ENCODE peak calls at places on chromosomes 13 and 19, in six cellular contexts. One of them, this sample, is unnamed.

GRCh38 chr19:29774126-29774525 is 37.7 kb upstream of the CCNE1 start:
- DNase-seq in H1: no peak
- DNase-seq in HL-60: no peak
- DNase-seq in HepG2: no peak
- DNase-seq in GM12878: no peak
- DNase-seq in K562: no peak
- DNase-seq in this sample: no peak

GRCh38 chr13:27201661-27202060 is 30.1 kb upstream of the USP12 start:
- DNase-seq in HL-60: no peak
- DNase-seq in H1: no peak
- DNase-seq in HepG2: no peak
- DNase-seq in K562: no peak
- DNase-seq in GM12878: no peak
- DNase-seq in this sample: no peak

GRCh38 chr13:33782631-33783030 is 35.3 kb upstream of the RFC3 start:
- DNase-seq in GM12878: no peak
- DNase-seq in K562: no peak
- DNase-seq in HL-60: no peak
- DNase-seq in HepG2: no peak
- DNase-seq in H1: no peak
- DNase-seq in this sample: no peak

GRCh38 chr13:75607447-75607846 is 28.7 kb upstream of the LMO7 start:
- DNase-seq in GM12878: no peak
- DNase-seq in HL-60: no peak
- DNase-seq in K562: no peak
- DNase-seq in HepG2: peak; percentile 6
- DNase-seq in H1: no peak
- DNase-seq in this sample: no peak

GRCh38 chr13:36344886-36345437 is 1.2 kb downstream of the SPART start:
- DNase-seq in HepG2: no peak
- DNase-seq in HL-60: peak; percentile 43
- DNase-seq in K562: peak; percentile 37
- DNase-seq in H1: no peak
- DNase-seq in GM12878: no peak
- DNase-seq in this sample: no peak

GRCh38 chr13:93224545-93224944 is 2.1 kb upstream of the GPC6 start:
- DNase-seq in K562: no peak
- DNase-seq in HL-60: no peak
- DNase-seq in H1: no peak
- DNase-seq in HepG2: peak; percentile 99
- DNase-seq in GM12878: no peak
- DNase-seq in this sample: no peak

GRCh38 chr13:41973247-41973741 is 12.4 kb upstream of the VWA8 start:
- DNase-seq in GM12878: no peak
- DNase-seq in HL-60: no peak
- DNase-seq in H1: peak; percentile 76
- DNase-seq in HepG2: no peak
- DNase-seq in K562: no peak
- DNase-seq in this sample: no peak

GRCh38 chr19:8108560-8109445 is 40.6 kb downstream of the FBN3 start:
- DNase-seq in GM12878: no peak
- DNase-seq in HL-60: no peak
- DNase-seq in HepG2: no peak
- DNase-seq in K562: no peak
- DNase-seq in H1: no peak
- DNase-seq in this sample: no peak

GRCh38 chr13:41622545-41623429 is 165.4 kb downstream of the RGCC start:
- DNase-seq in K562: no peak
- DNase-seq in HepG2: no peak
- DNase-seq in HL-60: no peak
- DNase-seq in H1: no peak
- DNase-seq in GM12878: no peak
- DNase-seq in this sample: no peak

GRCh38 chr19:55801416-55801815 is 30.4 kb downstream of the NLRP11 start:
- DNase-seq in HepG2: no peak
- DNase-seq in H1: no peak
- DNase-seq in K562: no peak
- DNase-seq in GM12878: no peak
- DNase-seq in HL-60: no peak
- DNase-seq in this sample: no peak

GRCh38 chr13:114064516-114065140 is 67.8 kb downstream of the RASA3 start:
- DNase-seq in H1: no peak
- DNase-seq in HL-60: no peak
- DNase-seq in K562: peak; percentile 28
- DNase-seq in GM12878: no peak
- DNase-seq in HepG2: no peak
- DNase-seq in this sample: peak; percentile 83

GRCh38 chr13:41603917-41604316 is 146.6 kb downstream of the RGCC start:
- DNase-seq in K562: peak; percentile 30
- DNase-seq in HepG2: no peak
- DNase-seq in H1: no peak
- DNase-seq in GM12878: no peak
- DNase-seq in HL-60: no peak
- DNase-seq in this sample: no peak

GRCh38 chr13:60227168-60227567 is 63.4 kb upstream of the DIAPH3 start:
- DNase-seq in GM12878: no peak
- DNase-seq in HL-60: no peak
- DNase-seq in H1: no peak
- DNase-seq in K562: peak; percentile 42
- DNase-seq in HepG2: no peak
- DNase-seq in this sample: no peak

GRCh38 chr19:39390759-39391592 is at the start of the genes MED29 and PAF1:
- DNase-seq in GM12878: peak; percentile 100
- DNase-seq in HepG2: peak; percentile 99
- DNase-seq in H1: peak; percentile 91
- DNase-seq in K562: peak; percentile 99
- DNase-seq in HL-60: peak; percentile 100
- DNase-seq in this sample: peak; percentile 97
- TF ChIP-seq GABPA in GM12878: peak; percentile 86
- TF ChIP-seq GABPA in HepG2: peak; percentile 94
- TF ChIP-seq GABPA in H1: peak; percentile 36
- TF ChIP-seq GABPA in K562: peak; percentile 93
- TF ChIP-seq GABPA in HL-60: peak; percentile 80
- TF ChIP-seq GABPA in this sample: peak; percentile 79

GRCh38 chr13:51590231-51590630 is 6.0 kb downstream of the WDFY2 start:
- DNase-seq in H1: no peak
- DNase-seq in K562: no peak
- DNase-seq in GM12878: no peak
- DNase-seq in HL-60: no peak
- DNase-seq in HepG2: no peak
- DNase-seq in this sample: no peak
- H3K4me3 ChIP-seq in H1: no peak overlapping the region
- H3K4me3 ChIP-seq in K562: no peak overlapping the region
- H3K4me3 ChIP-seq in GM12878: peak overlapping the region; percentile 14
- H3K4me3 ChIP-seq in HL-60: no peak overlapping the region
- H3K4me3 ChIP-seq in HepG2: no peak overlapping the region
- H3K4me3 ChIP-seq in this sample: peak overlapping the region; percentile 24

GRCh38 chr19:40331052-40331451 is 17.1 kb downstream of the C19orf47 start:
- DNase-seq in K562: no peak
- DNase-seq in GM12878: no peak
- DNase-seq in HepG2: no peak
- DNase-seq in HL-60: no peak
- DNase-seq in H1: no peak
- DNase-seq in this sample: no peak
- TF ChIP-seq GABPA in K562: no peak
- TF ChIP-seq GABPA in GM12878: no peak
- TF ChIP-seq GABPA in HepG2: no peak
- TF ChIP-seq GABPA in HL-60: no peak
- TF ChIP-seq GABPA in H1: no peak
- TF ChIP-seq GABPA in this sample: no peak

GRCh38 chr19:11160119-11160768 is 4.7 kb upstream of the SPC24 start:
- DNase-seq in HepG2: no peak
- DNase-seq in HL-60: no peak
- DNase-seq in K562: peak; percentile 75
- DNase-seq in GM12878: no peak
- DNase-seq in H1: no peak
- DNase-seq in this sample: peak; percentile 40
- H3K4me3 ChIP-seq in HepG2: no peak overlapping the region
- H3K4me3 ChIP-seq in HL-60: no peak overlapping the region
- H3K4me3 ChIP-seq in K562: no peak overlapping the region
- H3K4me3 ChIP-seq in GM12878: no peak overlapping the region
- H3K4me3 ChIP-seq in H1: no peak overlapping the region
- H3K4me3 ChIP-seq in this sample: no peak overlapping the region

GRCh38 chr19:16374436-16374835 is 49.8 kb downstream of the KLF2 start:
- DNase-seq in HL-60: no peak
- DNase-seq in K562: no peak
- DNase-seq in HepG2: no peak
- DNase-seq in H1: no peak
- DNase-seq in GM12878: no peak
- DNase-seq in this sample: no peak
- TF ChIP-seq GABPA in HL-60: no peak
- TF ChIP-seq GABPA in K562: no peak
- TF ChIP-seq GABPA in HepG2: no peak
- TF ChIP-seq GABPA in H1: no peak
- TF ChIP-seq GABPA in GM12878: no peak
- TF ChIP-seq GABPA in this sample: no peak

GRCh38 chr19:58381460-58382220 is 810 bp upstream of the ZNF837 start:
- DNase-seq in K562: no peak
- DNase-seq in HL-60: no peak
- DNase-seq in HepG2: no peak
- DNase-seq in GM12878: no peak
- DNase-seq in H1: no peak
- DNase-seq in this sample: no peak

GRCh38 chr19:58380037-58380735 is 644 bp downstream of the ZNF837 start:
- DNase-seq in HepG2: peak; percentile 83
- DNase-seq in H1: no peak
- DNase-seq in K562: no peak
- DNase-seq in HL-60: no peak
- DNase-seq in GM12878: no peak
- DNase-seq in this sample: no peak

GRCh38 chr19:58380736-58381459 is at the start of gene ZNF837:
- DNase-seq in K562: peak; percentile 100
- DNase-seq in HL-60: peak; percentile 100
- DNase-seq in H1: peak; percentile 96
- DNase-seq in HepG2: peak; percentile 99
- DNase-seq in GM12878: peak; percentile 99
- DNase-seq in this sample: peak; percentile 93

GRCh38 chr19:58385313-58386165 is 1.5 kb upstream of the RPS5 start:
- DNase-seq in HepG2: no peak
- DNase-seq in K562: no peak
- DNase-seq in GM12878: no peak
- DNase-seq in H1: no peak
- DNase-seq in HL-60: peak; percentile 18
- DNase-seq in this sample: no peak

GRCh38 chr19:58382997-58383603 is 2.3 kb upstream of the ZNF837 start:
- DNase-seq in H1: no peak
- DNase-seq in HL-60: no peak
- DNase-seq in HepG2: no peak
- DNase-seq in K562: no peak
- DNase-seq in GM12878: no peak
- DNase-seq in this sample: no peak
- H3K4me3 ChIP-seq in H1: no peak overlapping the region
- H3K4me3 ChIP-seq in HL-60: no peak overlapping the region
- H3K4me3 ChIP-seq in HepG2: no peak overlapping the region
- H3K4me3 ChIP-seq in K562: no peak overlapping the region
- H3K4me3 ChIP-seq in GM12878: no peak overlapping the region
- H3K4me3 ChIP-seq in this sample: no peak overlapping the region

DNA sequence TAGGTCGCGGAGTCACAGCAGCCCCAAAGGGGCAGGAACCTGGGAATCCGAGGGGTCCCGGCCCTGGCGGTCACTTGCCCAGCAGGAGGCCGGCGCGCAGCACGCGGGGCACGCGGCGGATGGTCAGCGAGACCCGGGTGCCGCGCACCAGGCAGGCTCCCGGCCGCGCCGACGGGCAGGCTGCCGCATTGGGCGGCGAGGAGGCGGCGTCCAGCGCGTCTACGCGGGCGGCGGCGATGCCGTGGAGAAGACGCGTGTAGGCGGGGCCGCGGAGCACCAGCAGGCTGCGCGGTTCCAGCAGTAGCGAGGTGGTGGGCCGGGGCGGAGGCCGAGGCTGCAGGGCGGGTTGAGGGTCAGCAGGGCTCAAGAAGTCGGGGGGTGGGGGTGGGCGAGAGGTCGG is 607 bp upstream of the SYNE4 start:
- DNase-seq in GM12878: no peak
- DNase-seq in K562: no peak
- DNase-seq in H1: peak; percentile 82
- DNase-seq in HepG2: no peak
- DNase-seq in HL-60: peak; percentile 36
- DNase-seq in this sample: peak; percentile 90
- TF ChIP-seq GABPA in GM12878: no peak
- TF ChIP-seq GABPA in K562: no peak
- TF ChIP-seq GABPA in H1: no peak
- TF ChIP-seq GABPA in HepG2: no peak
- TF ChIP-seq GABPA in HL-60: no peak
- TF ChIP-seq GABPA in this sample: no peak

This sample was measured in SK-N-SH.